ENCODE peak calls at places on chromosome 6, in four cellular contexts. F, Z, Y and C are unnamed samples.

GRCh38 chr6:6790891-6791290 is 202.4 kb downstream of the LY86 start:
- DNase-seq in F (no peak), Z (no peak), Y (no peak), C (no peak)

GRCh38 chr6:33589723-33590530 is 9.9 kb upstream of the BAK1 start:
- DNase-seq in F (peak), Z (peak), Y (peak), C (peak)

GRCh38 chr6:155276638-155277037 is 12.8 kb downstream of the CLDN20 start:
- DNase-seq in F (no peak), Z (no peak), Y (no peak), C (no peak)

GRCh38 chr6:138944412-138944811 is 43.6 kb downstream of the REPS1 start:
- DNase-seq in F (peak), Z (no peak), Y (no peak), C (no peak)

GRCh38 chr6:98977606-98978292 is 30.0 kb upstream of the FBXL4 start:
- DNase-seq in F (no peak), Z (no peak), Y (no peak), C (no peak)

GRCh38 chr6:167549187-167549586 is 224.3 kb downstream of the TTLL2 start:
- DNase-seq in F (no peak), Z (no peak), Y (no peak), C (no peak)

GRCh38 chr6:142846883-142847287 is 98.1 kb downstream of the HIVEP2 start:
- DNase-seq in F (no peak), Z (no peak), Y (no peak), C (no peak)

GRCh38 chr6:3058957-3059356 is 9.3 kb upstream of the RIPK1 start:
- DNase-seq in F (no peak), Z (no peak), Y (no peak), C (no peak)

DNA sequence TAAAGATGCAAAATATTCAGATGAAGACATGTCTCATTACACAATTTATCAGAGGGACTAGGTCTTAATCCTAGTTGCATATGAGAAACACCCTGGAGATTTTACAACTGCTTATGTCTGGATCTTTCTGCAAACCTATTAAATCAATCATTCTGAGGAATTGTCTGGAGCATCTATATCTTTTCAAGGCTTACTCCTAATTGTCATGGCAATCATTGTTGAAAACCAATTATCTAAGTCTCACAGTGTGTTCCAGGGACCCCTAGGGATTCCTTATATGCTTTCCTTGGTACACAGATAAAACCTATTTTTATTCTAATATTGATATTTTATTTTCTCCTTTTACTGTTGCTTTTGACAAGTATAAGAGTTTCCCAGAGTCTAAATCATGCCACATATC is 696.9 kb upstream of the EYS start:
- DNase-seq in F (no peak), Z (no peak), Y (no peak), C (no peak)
- TF ChIP-seq SPI1 in F (no peak), Z (no peak), Y (no peak), C (no peak)

GRCh38 chr6:12845224-12846004 is 128.8 kb downstream of the PHACTR1 start:
- DNase-seq in F (no peak), Z (no peak), Y (no peak), C (no peak)

GRCh38 chr6:12841619-12842018 is 125.1 kb downstream of the PHACTR1 start:
- DNase-seq in F (no peak), Z (no peak), Y (no peak), C (no peak)

GRCh38 chr6:12842126-12842525 is 125.6 kb downstream of the PHACTR1 start:
- DNase-seq in F (no peak), Z (no peak), Y (no peak), C (no peak)

GRCh38 chr6:12842658-12843057 is 126.1 kb downstream of the PHACTR1 start:
- DNase-seq in F (no peak), Z (no peak), Y (no peak), C (no peak)

GRCh38 chr6:12844284-12845223 is 128.0 kb downstream of the PHACTR1 start:
- DNase-seq in F (peak), Z (no peak), Y (no peak), C (peak)
- TF ChIP-seq POLR2AphosphoS5 in F (no peak), Z (no peak), Y (no peak), C (no peak)

GRCh38 chr6:43144879-43145278 is 26.2 kb upstream of the SRF start:
- DNase-seq in F (no peak), Z (no peak), Y (no peak), C (no peak)
- TF ChIP-seq SPI1 in F (no peak), Z (no peak), Y (no peak), C (no peak)

DNA sequence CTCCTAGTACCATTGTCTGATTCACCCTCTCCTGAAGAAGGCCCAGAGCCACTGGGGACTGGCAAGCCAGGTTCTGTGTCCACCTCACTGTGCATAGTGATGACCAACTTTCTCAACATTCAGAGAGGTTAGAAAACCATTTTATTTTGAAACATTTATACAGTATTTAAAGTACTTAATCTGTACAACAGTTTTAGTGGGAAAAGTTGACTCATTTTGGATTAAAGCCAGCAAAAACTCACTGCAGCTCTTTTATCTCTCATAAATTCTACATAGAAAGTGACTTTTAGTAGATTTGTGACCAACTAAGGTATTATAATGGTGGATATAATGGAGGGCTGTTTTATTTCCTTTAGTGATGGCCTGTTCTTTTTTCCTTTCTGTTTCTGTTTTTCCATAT is 9.7 kb downstream of the TULP4 start:
- DNase-seq in F (no peak), Z (no peak), Y (no peak), C (no peak)
- TF ChIP-seq POLR2AphosphoS5 in F (no peak), Z (no peak), Y (no peak), C (no peak)

GRCh38 chr6:53461682-53462081 is 83.2 kb downstream of the GCLC start:
- DNase-seq in F (no peak), Z (no peak), Y (no peak), C (no peak)
- TF ChIP-seq SPI1 in F (no peak), Z (no peak), Y (no peak), C (no peak)

DNA sequence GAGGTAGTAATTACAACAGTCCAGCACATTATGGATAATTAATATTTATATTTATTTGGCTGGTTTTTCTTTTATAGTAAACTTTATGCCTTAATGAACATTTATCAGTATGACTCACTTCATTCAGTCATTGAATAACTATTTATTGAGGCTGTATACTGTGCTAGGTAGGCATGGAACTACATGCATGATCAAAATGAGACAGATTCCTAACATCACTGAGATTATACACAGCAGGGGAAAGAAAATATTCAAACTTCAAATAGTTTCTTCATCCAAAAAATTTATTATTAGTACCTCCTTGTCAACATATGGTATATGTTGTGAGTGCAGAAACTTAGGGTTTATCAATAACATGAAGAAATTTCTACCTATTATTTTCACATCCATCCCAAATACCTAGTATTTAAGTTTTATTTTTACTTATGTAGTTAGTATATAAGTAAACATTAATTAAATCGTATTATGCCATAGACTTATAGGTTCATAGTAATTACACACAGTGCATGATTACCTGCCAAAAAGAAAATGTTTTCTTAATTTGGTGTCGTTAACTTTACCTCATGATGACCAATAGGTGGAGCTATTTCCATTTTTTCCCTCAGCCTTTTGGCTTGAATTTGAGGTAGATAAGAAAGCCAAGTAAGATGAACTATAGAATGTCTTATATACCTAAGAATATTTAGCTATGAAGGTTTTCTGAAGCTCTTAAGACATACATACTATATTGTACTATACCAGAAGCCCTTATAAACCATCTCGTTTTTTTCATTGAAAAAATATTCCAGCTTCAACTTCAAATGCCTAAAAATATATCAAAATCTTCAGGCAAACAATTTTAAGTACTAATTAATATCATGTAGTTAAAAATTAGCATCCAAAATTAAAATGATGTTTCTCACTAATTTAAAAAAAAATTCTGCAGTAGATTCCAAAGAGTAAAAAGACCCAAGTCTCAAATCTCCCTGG is 12.5 kb upstream of the TMEM30A start:
- DNase-seq in F (peak), Z (peak), Y (no peak), C (no peak)
- TF ChIP-seq POLR2AphosphoS5 in F (no peak), Z (no peak), Y (no peak), C (no peak)